ENCODE peak calls at places on chromosomes 5 and 9, in four cellular contexts. C, S, B and T are unnamed samples.
A peak's percentile ranks its signal among the peaks of the same experiment; 100 is the strongest.

GRCh38 chr5:59620535-59621212 is 272.9 kb downstream of the PDE4D start:
- DNase-seq in C (no peak), S (no peak), B (no peak), T (no peak)

GRCh38 chr9:35538361-35539234 is 48.7 kb downstream of the RUSC2 start:
- DNase-seq in C (peak; percentile 85), S (peak; percentile 50), B (no peak), T (peak; percentile 80)

GRCh38 chr9:21110708-21111576 is 30.7 kb downstream of the IFNW1 start:
- DNase-seq in C (no peak), S (no peak), B (no peak), T (no peak)

GRCh38 chr5:56176155-56176798 is 56.9 kb downstream of the ANKRD55 start:
- DNase-seq in C (no peak), S (no peak), B (no peak), T (peak; percentile 46)

GRCh38 chr5:36820900-36821299 is 55.7 kb upstream of the NIPBL start:
- DNase-seq in C (no peak), S (no peak), B (no peak), T (no peak)

GRCh38 chr9:119811030-119811429 is 441.8 kb upstream of the BRINP1 start:
- DNase-seq in C (no peak), S (no peak), B (no peak), T (no peak)

GRCh38 chr5:2883771-2884170 is 132.3 kb upstream of the IRX2 start:
- DNase-seq in C (peak; percentile 40), S (no peak), B (no peak), T (no peak)

GRCh38 chr9:132042324-132042723 is 37.3 kb downstream of the MED27 start:
- DNase-seq in C (no peak), S (no peak), B (no peak), T (no peak)

GRCh38 chr5:35963381-35963843 is 25.0 kb upstream of the CAPSL start:
- DNase-seq in C (no peak), S (no peak), B (no peak), T (no peak)

GRCh38 chr9:99416007-99416406 is 193.9 kb downstream of the SEC61B start:
- DNase-seq in C (no peak), S (no peak), B (no peak), T (no peak)

GRCh38 chr5:179119415-179120170 is 59.4 kb downstream of the ZNF354C start:
- DNase-seq in C (peak; percentile 45), S (no peak), B (peak; percentile 43), T (no peak)

GRCh38 chr5:67038817-67039603 is 157.6 kb downstream of the CD180 start:
- DNase-seq in C (no peak), S (no peak), B (no peak), T (no peak)

GRCh38 chr9:135515083-135515511 is 6.1 kb upstream of the LCN1 start:
- DNase-seq in C (peak; percentile 77), S (no peak), B (no peak), T (no peak)

GRCh38 chr5:124477577-124477976 is 268.9 kb downstream of the ZNF608 start:
- DNase-seq in C (no peak), S (no peak), B (no peak), T (no peak)

GRCh38 chr5:18699681-18700080 is 1065.4 kb downstream of the TAF11L14 start:
- DNase-seq in C (no peak), S (no peak), B (no peak), T (no peak)

GRCh38 chr5:147547730-147548129 is 37.9 kb upstream of the DPYSL3 start:
- DNase-seq in C (no peak), S (no peak), B (no peak), T (no peak)

GRCh38 chr5:104186100-104186499 is 623.5 kb upstream of the NUDT12 start:
- DNase-seq in C (no peak), S (no peak), B (no peak), T (peak; percentile 66)

GRCh38 chr9:31188496-31188895 is 1195.9 kb upstream of the ACO1 start:
- DNase-seq in C (no peak), S (no peak), B (no peak), T (no peak)

GRCh38 chr9:68947015-68947414 is 66.9 kb downstream of the PRKACG start:
- DNase-seq in C (no peak), S (no peak), B (no peak), T (no peak)

GRCh38 chr5:42361321-42361688 is 61.9 kb upstream of the GHR start:
- DNase-seq in C (no peak), S (no peak), B (no peak), T (no peak)

GRCh38 chr9:134365791-134366222 is 39.6 kb downstream of the RXRA start:
- DNase-seq in C (no peak), S (peak; percentile 72), B (no peak), T (peak; percentile 89)

GRCh38 chr5:83029912-83030311 is 47.3 kb downstream of the TMEM167A start:
- DNase-seq in C (no peak), S (no peak), B (no peak), T (no peak)

GRCh38 chr9:33868430-33869000 is 51.6 kb downstream of the UBE2R2 start:
- DNase-seq in C (no peak), S (no peak), B (no peak), T (no peak)
- H3K27ac ChIP-seq in C (peak overlapping the region; percentile 25), S (no peak overlapping the region), B (peak overlapping the region; percentile 48), T (peak overlapping the region; percentile 60)

GRCh38 chr5:172559004-172559932 is 81.8 kb upstream of the NEURL1B start:
- DNase-seq in C (no peak), S (peak; percentile 21), B (no peak), T (peak; percentile 43)
- H3K27ac ChIP-seq in C (peak overlapping the region; percentile 75), S (no peak overlapping the region), B (no peak overlapping the region), T (peak overlapping the region; percentile 78)

GRCh38 chr9:121120386-121120785 is 45.6 kb downstream of the CNTRL start:
- DNase-seq in C (no peak), S (no peak), B (no peak), T (no peak)
- H3K27ac ChIP-seq in C (no peak overlapping the region), S (no peak overlapping the region), B (no peak overlapping the region), T (no peak overlapping the region)

GRCh38 chr5:148829248-148829594 is 2.8 kb downstream of the ADRB2 start:
- DNase-seq in C (no peak), S (no peak), B (no peak), T (no peak)
- H3K27ac ChIP-seq in C (peak overlapping the region; percentile 40), S (no peak overlapping the region), B (no peak overlapping the region), T (peak overlapping the region; percentile 60)

GRCh38 chr9:16442622-16443021 is 427.8 kb downstream of the BNC2 start:
- DNase-seq in C (no peak), S (no peak), B (no peak), T (no peak)
- H3K27ac ChIP-seq in C (no peak overlapping the region), S (no peak overlapping the region), B (no peak overlapping the region), T (no peak overlapping the region)

GRCh38 chr9:90724112-90724511 is 77.5 kb upstream of the SYK start:
- DNase-seq in C (no peak), S (no peak), B (no peak), T (no peak)

GRCh38 chr9:90724880-90725279 is 76.7 kb upstream of the SYK start:
- DNase-seq in C (no peak), S (no peak), B (no peak), T (no peak)

GRCh38 chr9:90729351-90729750 is 72.3 kb upstream of the SYK start:
- DNase-seq in C (no peak), S (no peak), B (peak; percentile 52), T (no peak)

GRCh38 chr9:90727498-90727897 is 74.1 kb upstream of the SYK start:
- DNase-seq in C (no peak), S (no peak), B (no peak), T (no peak)

GRCh38 chr9:90726215-90726614 is 75.4 kb upstream of the SYK start:
- DNase-seq in C (no peak), S (no peak), B (no peak), T (no peak)
- H3K27ac ChIP-seq in C (no peak overlapping the region), S (no peak overlapping the region), B (no peak overlapping the region), T (no peak overlapping the region)

GRCh38 chr9:120912958-120913672 is 13.5 kb downstream of the TRAF1 start:
- DNase-seq in C (no peak), S (no peak), B (no peak), T (no peak)

GRCh38 chr9:120914953-120915352 is 11.6 kb downstream of the TRAF1 start:
- DNase-seq in C (no peak), S (no peak), B (no peak), T (no peak)

GRCh38 chr9:120915854-120916495 is 10.6 kb downstream of the TRAF1 start:
- DNase-seq in C (no peak), S (no peak), B (no peak), T (no peak)

GRCh38 chr9:120913673-120914266 is 12.8 kb downstream of the TRAF1 start:
- DNase-seq in C (no peak), S (no peak), B (no peak), T (no peak)

GRCh38 chr9:120914410-120914809 is 12.2 kb downstream of the TRAF1 start:
- DNase-seq in C (no peak), S (no peak), B (no peak), T (no peak)
- H3K27ac ChIP-seq in C (no peak overlapping the region), S (no peak overlapping the region), B (no peak overlapping the region), T (no peak overlapping the region)